ENCODE peak calls at places on chromosomes 6 and 20, in ten cellular contexts. One of them, this sample, is unnamed.

GRCh38 chr20:25605146-25605545 is 18.7 kb downstream of the NANP start:
- DNase-seq in heart left ventricle: no peak
- DNase-seq in OCI-LY7: no peak
- DNase-seq in suprapubic skin: no peak
- DNase-seq in IMR-90: no peak
- DNase-seq in heart right ventricle: no peak
- DNase-seq in astrocyte: no peak
- DNase-seq in CD8-positive, alpha-beta T cell: no peak
- DNase-seq in pancreas: no peak
- DNase-seq in breast epithelium: no peak
- DNase-seq in this sample: no peak

GRCh38 chr6:33080127-33081089 is 4.6 kb downstream of the HLA-DPB1 start:
- DNase-seq in suprapubic skin: peak
- DNase-seq in OCI-LY7: no peak
- DNase-seq in pancreas: peak
- DNase-seq in heart right ventricle: peak
- DNase-seq in CD8-positive, alpha-beta T cell: no peak
- DNase-seq in breast epithelium: no peak
- DNase-seq in heart left ventricle: peak
- DNase-seq in astrocyte: peak
- DNase-seq in IMR-90: peak
- DNase-seq in this sample: peak

GRCh38 chr6:1580109-1580508 is 29.6 kb upstream of the FOXC1 start:
- DNase-seq in IMR-90: peak
- DNase-seq in OCI-LY7: no peak
- DNase-seq in suprapubic skin: no peak
- DNase-seq in pancreas: no peak
- DNase-seq in breast epithelium: no peak
- DNase-seq in heart left ventricle: no peak
- DNase-seq in astrocyte: peak
- DNase-seq in heart right ventricle: no peak
- DNase-seq in CD8-positive, alpha-beta T cell: no peak
- DNase-seq in this sample: no peak

GRCh38 chr6:4295789-4296165 is 160.4 kb upstream of the ECI2 start:
- DNase-seq in breast epithelium: no peak
- DNase-seq in heart left ventricle: no peak
- DNase-seq in CD8-positive, alpha-beta T cell: no peak
- DNase-seq in IMR-90: no peak
- DNase-seq in suprapubic skin: no peak
- DNase-seq in heart right ventricle: no peak
- DNase-seq in astrocyte: no peak
- DNase-seq in OCI-LY7: no peak
- DNase-seq in pancreas: no peak
- DNase-seq in this sample: no peak

GRCh38 chr6:116444092-116444491 is 17.1 kb upstream of the CALHM6 start:
- DNase-seq in heart right ventricle: no peak
- DNase-seq in heart left ventricle: no peak
- DNase-seq in astrocyte: no peak
- DNase-seq in suprapubic skin: no peak
- DNase-seq in IMR-90: peak
- DNase-seq in OCI-LY7: peak
- DNase-seq in breast epithelium: no peak
- DNase-seq in CD8-positive, alpha-beta T cell: no peak
- DNase-seq in pancreas: no peak
- DNase-seq in this sample: no peak

GRCh38 chr6:69974193-69974592 is 107.8 kb downstream of the COL19A1 start:
- DNase-seq in heart left ventricle: peak
- DNase-seq in OCI-LY7: no peak
- DNase-seq in heart right ventricle: no peak
- DNase-seq in breast epithelium: no peak
- DNase-seq in CD8-positive, alpha-beta T cell: no peak
- DNase-seq in astrocyte: peak
- DNase-seq in pancreas: no peak
- DNase-seq in IMR-90: peak
- DNase-seq in suprapubic skin: no peak
- DNase-seq in this sample: no peak

GRCh38 chr6:144148891-144149290 is 1.4 kb upstream of the STX11 start:
- DNase-seq in suprapubic skin: no peak
- DNase-seq in astrocyte: no peak
- DNase-seq in CD8-positive, alpha-beta T cell: no peak
- DNase-seq in IMR-90: peak
- DNase-seq in heart left ventricle: no peak
- DNase-seq in heart right ventricle: no peak
- DNase-seq in breast epithelium: no peak
- DNase-seq in OCI-LY7: no peak
- DNase-seq in pancreas: no peak
- DNase-seq in this sample: no peak

GRCh38 chr6:29552512-29553051 is 7.0 kb downstream of the UBD start:
- DNase-seq in breast epithelium: no peak
- DNase-seq in heart right ventricle: no peak
- DNase-seq in heart left ventricle: no peak
- DNase-seq in pancreas: no peak
- DNase-seq in astrocyte: peak
- DNase-seq in IMR-90: peak
- DNase-seq in suprapubic skin: no peak
- DNase-seq in CD8-positive, alpha-beta T cell: no peak
- DNase-seq in OCI-LY7: peak
- DNase-seq in this sample: no peak

GRCh38 chr6:42367353-42368011 is 84.2 kb downstream of the TRERF1 start:
- DNase-seq in IMR-90: peak
- DNase-seq in breast epithelium: no peak
- DNase-seq in pancreas: no peak
- DNase-seq in astrocyte: no peak
- DNase-seq in heart right ventricle: no peak
- DNase-seq in CD8-positive, alpha-beta T cell: no peak
- DNase-seq in OCI-LY7: peak
- DNase-seq in heart left ventricle: no peak
- DNase-seq in suprapubic skin: no peak
- DNase-seq in this sample: no peak

GRCh38 chr6:24078200-24078599 is 47.8 kb upstream of the NRSN1 start:
- DNase-seq in astrocyte: peak
- DNase-seq in pancreas: no peak
- DNase-seq in heart right ventricle: no peak
- DNase-seq in breast epithelium: no peak
- DNase-seq in IMR-90: no peak
- DNase-seq in heart left ventricle: no peak
- DNase-seq in suprapubic skin: no peak
- DNase-seq in CD8-positive, alpha-beta T cell: no peak
- DNase-seq in OCI-LY7: no peak
- DNase-seq in this sample: no peak

GRCh38 chr6:157213426-157213825 is 109.9 kb downstream of the TMEM242 start:
- DNase-seq in CD8-positive, alpha-beta T cell: no peak
- DNase-seq in heart left ventricle: no peak
- DNase-seq in OCI-LY7: no peak
- DNase-seq in suprapubic skin: no peak
- DNase-seq in heart right ventricle: no peak
- DNase-seq in pancreas: no peak
- DNase-seq in IMR-90: no peak
- DNase-seq in astrocyte: no peak
- DNase-seq in breast epithelium: no peak
- DNase-seq in this sample: no peak

GRCh38 chr6:43878823-43879495 is 108.9 kb downstream of the VEGFA start:
- DNase-seq in breast epithelium: no peak
- DNase-seq in CD8-positive, alpha-beta T cell: no peak
- DNase-seq in suprapubic skin: no peak
- DNase-seq in pancreas: no peak
- DNase-seq in heart left ventricle: no peak
- DNase-seq in OCI-LY7: no peak
- DNase-seq in heart right ventricle: peak
- DNase-seq in IMR-90: no peak
- DNase-seq in astrocyte: no peak
- DNase-seq in this sample: peak

GRCh38 chr6:148981515-148981914 is 234.7 kb downstream of the UST start:
- DNase-seq in CD8-positive, alpha-beta T cell: no peak
- DNase-seq in OCI-LY7: no peak
- DNase-seq in astrocyte: no peak
- DNase-seq in IMR-90: no peak
- DNase-seq in heart right ventricle: no peak
- DNase-seq in suprapubic skin: no peak
- DNase-seq in heart left ventricle: no peak
- DNase-seq in breast epithelium: no peak
- DNase-seq in pancreas: no peak
- DNase-seq in this sample: no peak

GRCh38 chr20:4776079-4776630 is 54.4 kb downstream of the PRND start:
- DNase-seq in heart left ventricle: no peak
- DNase-seq in pancreas: no peak
- DNase-seq in breast epithelium: no peak
- DNase-seq in suprapubic skin: no peak
- DNase-seq in astrocyte: no peak
- DNase-seq in OCI-LY7: no peak
- DNase-seq in IMR-90: no peak
- DNase-seq in heart right ventricle: no peak
- DNase-seq in CD8-positive, alpha-beta T cell: no peak
- DNase-seq in this sample: no peak

GRCh38 chr20:41028359-41029149 is at the start of gene TOP1:
- DNase-seq in heart right ventricle: peak
- DNase-seq in suprapubic skin: peak
- DNase-seq in breast epithelium: peak
- DNase-seq in astrocyte: peak
- DNase-seq in pancreas: peak
- DNase-seq in IMR-90: peak
- DNase-seq in CD8-positive, alpha-beta T cell: peak
- DNase-seq in heart left ventricle: peak
- DNase-seq in OCI-LY7: peak
- DNase-seq in this sample: peak
- TF ChIP-seq CTCF in heart right ventricle: no peak
- TF ChIP-seq CTCF in suprapubic skin: no peak
- TF ChIP-seq CTCF in breast epithelium: no peak
- TF ChIP-seq CTCF in astrocyte: no peak
- TF ChIP-seq CTCF in pancreas: no peak
- TF ChIP-seq CTCF in IMR-90: no peak
- TF ChIP-seq CTCF in CD8-positive, alpha-beta T cell: no peak
- TF ChIP-seq CTCF in heart left ventricle: no peak
- TF ChIP-seq CTCF in OCI-LY7: no peak
- TF ChIP-seq CTCF in this sample: peak

DNA sequence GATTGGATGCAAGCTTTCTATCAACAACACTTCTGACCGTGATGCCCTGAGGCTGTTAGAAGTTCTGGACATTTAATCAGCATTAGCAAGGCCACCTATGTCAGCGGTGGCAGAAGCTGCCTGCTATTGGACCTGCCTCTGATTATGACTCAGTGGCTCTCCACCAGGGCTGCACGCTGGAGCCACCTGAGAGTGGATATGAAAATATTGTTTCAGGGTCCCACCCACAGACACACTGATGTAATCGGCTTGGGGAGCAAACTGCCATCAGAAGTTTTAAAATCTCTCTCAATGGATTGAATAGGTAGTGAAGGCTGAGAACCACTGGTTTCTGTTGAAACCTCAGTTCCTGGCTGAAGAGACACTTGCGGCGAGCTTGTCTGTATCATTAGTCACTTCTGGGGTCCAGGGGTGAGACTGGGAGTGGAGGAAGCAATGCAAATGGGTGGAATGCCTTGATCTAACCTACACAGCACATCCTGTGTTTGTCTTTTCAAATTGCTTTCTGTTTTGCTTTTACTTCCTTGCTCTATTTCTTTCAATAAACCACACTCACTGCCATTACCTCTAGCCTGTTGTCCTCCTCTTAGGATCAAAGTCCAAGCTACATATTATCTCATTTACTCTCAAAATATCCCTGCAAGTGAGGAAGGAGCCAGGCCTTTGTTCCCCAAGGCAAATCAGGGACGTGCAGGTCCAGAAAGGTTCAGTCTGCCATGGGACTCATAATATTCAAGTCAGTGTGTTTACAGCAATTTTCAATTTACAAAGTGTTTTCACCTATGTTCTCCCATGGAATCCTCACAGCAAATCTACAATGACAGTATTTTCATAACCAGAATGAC is 4.2 kb downstream of the CLIC5 start:
- DNase-seq in pancreas: no peak
- DNase-seq in OCI-LY7: no peak
- DNase-seq in breast epithelium: no peak
- DNase-seq in suprapubic skin: no peak
- DNase-seq in astrocyte: no peak
- DNase-seq in heart left ventricle: no peak
- DNase-seq in CD8-positive, alpha-beta T cell: peak
- DNase-seq in IMR-90: no peak
- DNase-seq in heart right ventricle: no peak
- DNase-seq in this sample: peak
- H3K27ac ChIP-seq in pancreas: no peak
- H3K27ac ChIP-seq in OCI-LY7: no peak
- H3K27ac ChIP-seq in breast epithelium: no peak
- H3K27ac ChIP-seq in suprapubic skin: no peak
- H3K27ac ChIP-seq in astrocyte: no peak
- H3K27ac ChIP-seq in heart left ventricle: peak
- H3K27ac ChIP-seq in CD8-positive, alpha-beta T cell: peak
- H3K27ac ChIP-seq in IMR-90: no peak
- H3K27ac ChIP-seq in heart right ventricle: peak
- H3K27ac ChIP-seq in this sample: peak

GRCh38 chr20:62691485-62691884 is 17.2 kb upstream of the NTSR1 start:
- DNase-seq in CD8-positive, alpha-beta T cell: no peak
- DNase-seq in IMR-90: no peak
- DNase-seq in breast epithelium: no peak
- DNase-seq in OCI-LY7: no peak
- DNase-seq in heart left ventricle: no peak
- DNase-seq in suprapubic skin: no peak
- DNase-seq in heart right ventricle: no peak
- DNase-seq in pancreas: no peak
- DNase-seq in astrocyte: no peak
- DNase-seq in this sample: no peak

GRCh38 chr20:62688083-62688482 is 20.6 kb upstream of the NTSR1 start:
- DNase-seq in CD8-positive, alpha-beta T cell: no peak
- DNase-seq in heart right ventricle: no peak
- DNase-seq in OCI-LY7: no peak
- DNase-seq in pancreas: no peak
- DNase-seq in breast epithelium: no peak
- DNase-seq in astrocyte: no peak
- DNase-seq in IMR-90: no peak
- DNase-seq in suprapubic skin: no peak
- DNase-seq in heart left ventricle: no peak
- DNase-seq in this sample: no peak

GRCh38 chr20:62686869-62687830 is 21.5 kb upstream of the NTSR1 start:
- DNase-seq in heart left ventricle: no peak
- DNase-seq in suprapubic skin: no peak
- DNase-seq in pancreas: no peak
- DNase-seq in OCI-LY7: no peak
- DNase-seq in CD8-positive, alpha-beta T cell: no peak
- DNase-seq in heart right ventricle: no peak
- DNase-seq in astrocyte: no peak
- DNase-seq in IMR-90: no peak
- DNase-seq in breast epithelium: no peak
- DNase-seq in this sample: no peak

GRCh38 chr20:62689861-62690644 is 18.6 kb upstream of the NTSR1 start:
- DNase-seq in breast epithelium: no peak
- DNase-seq in astrocyte: no peak
- DNase-seq in OCI-LY7: no peak
- DNase-seq in IMR-90: no peak
- DNase-seq in CD8-positive, alpha-beta T cell: no peak
- DNase-seq in heart left ventricle: no peak
- DNase-seq in suprapubic skin: no peak
- DNase-seq in pancreas: no peak
- DNase-seq in heart right ventricle: no peak
- DNase-seq in this sample: no peak

GRCh38 chr20:62688855-62689460 is 19.7 kb upstream of the NTSR1 start:
- DNase-seq in breast epithelium: no peak
- DNase-seq in suprapubic skin: no peak
- DNase-seq in IMR-90: peak
- DNase-seq in heart left ventricle: no peak
- DNase-seq in OCI-LY7: no peak
- DNase-seq in CD8-positive, alpha-beta T cell: no peak
- DNase-seq in pancreas: no peak
- DNase-seq in astrocyte: peak
- DNase-seq in heart right ventricle: no peak
- DNase-seq in this sample: no peak
- TF ChIP-seq CTCF in breast epithelium: no peak
- TF ChIP-seq CTCF in suprapubic skin: no peak
- TF ChIP-seq CTCF in IMR-90: peak
- TF ChIP-seq CTCF in heart left ventricle: peak
- TF ChIP-seq CTCF in OCI-LY7: no peak
- TF ChIP-seq CTCF in CD8-positive, alpha-beta T cell: no peak
- TF ChIP-seq CTCF in pancreas: no peak
- TF ChIP-seq CTCF in astrocyte: peak
- TF ChIP-seq CTCF in heart right ventricle: peak
- TF ChIP-seq CTCF in this sample: peak

GRCh38 chr6:93784794-93785757 is 365.7 kb upstream of the EPHA7 start:
- DNase-seq in pancreas: no peak
- DNase-seq in heart left ventricle: no peak
- DNase-seq in IMR-90: no peak
- DNase-seq in CD8-positive, alpha-beta T cell: no peak
- DNase-seq in breast epithelium: no peak
- DNase-seq in suprapubic skin: no peak
- DNase-seq in heart right ventricle: no peak
- DNase-seq in OCI-LY7: no peak
- DNase-seq in astrocyte: peak
- DNase-seq in this sample: no peak
- H3K27ac ChIP-seq in pancreas: no peak
- H3K27ac ChIP-seq in heart left ventricle: peak
- H3K27ac ChIP-seq in IMR-90: no peak
- H3K27ac ChIP-seq in CD8-positive, alpha-beta T cell: no peak
- H3K27ac ChIP-seq in breast epithelium: peak
- H3K27ac ChIP-seq in suprapubic skin: peak
- H3K27ac ChIP-seq in heart right ventricle: peak
- H3K27ac ChIP-seq in OCI-LY7: no peak
- H3K27ac ChIP-seq in astrocyte: peak
- H3K27ac ChIP-seq in this sample: peak